ENCODE peak calls at places on chromosomes 12 and 14, in nine cellular contexts. One of them, this sample, is unnamed.

GRCh38 chr12:76623929-76624328 is 64.4 kb upstream of the OSBPL8 start:
- DNase-seq in ELR: peak
- DNase-seq in small intestine: peak
- DNase-seq in NCI-H774: no peak
- DNase-seq in lung: no peak
- DNase-seq in HuH-7: no peak
- DNase-seq in T follicular helper cell: no peak
- DNase-seq in SK-MEL-5: no peak
- DNase-seq in foreskin keratinocyte: peak
- DNase-seq in this sample: peak

GRCh38 chr14:76870146-76870545 is 43.9 kb downstream of the LRRC74A start:
- DNase-seq in ELR: peak
- DNase-seq in small intestine: no peak
- DNase-seq in NCI-H774: no peak
- DNase-seq in lung: no peak
- DNase-seq in HuH-7: peak
- DNase-seq in T follicular helper cell: no peak
- DNase-seq in SK-MEL-5: peak
- DNase-seq in foreskin keratinocyte: no peak
- DNase-seq in this sample: no peak

GRCh38 chr14:60724080-60724618 is at the start of gene SIX4:
- DNase-seq in ELR: peak
- DNase-seq in small intestine: peak
- DNase-seq in NCI-H774: peak
- DNase-seq in lung: peak
- DNase-seq in HuH-7: peak
- DNase-seq in T follicular helper cell: no peak
- DNase-seq in SK-MEL-5: peak
- DNase-seq in foreskin keratinocyte: peak
- DNase-seq in this sample: peak

GRCh38 chr12:10672231-10672868 is 1.5 kb downstream of the STYK1 start:
- DNase-seq in ELR: no peak
- DNase-seq in small intestine: peak
- DNase-seq in NCI-H774: peak
- DNase-seq in lung: no peak
- DNase-seq in HuH-7: no peak
- DNase-seq in T follicular helper cell: no peak
- DNase-seq in SK-MEL-5: no peak
- DNase-seq in foreskin keratinocyte: no peak
- DNase-seq in this sample: no peak

GRCh38 chr14:74491952-74492351 is 1.2 kb downstream of the NPC2 start:
- DNase-seq in ELR: peak
- DNase-seq in small intestine: peak
- DNase-seq in NCI-H774: no peak
- DNase-seq in lung: no peak
- DNase-seq in HuH-7: peak
- DNase-seq in T follicular helper cell: no peak
- DNase-seq in SK-MEL-5: peak
- DNase-seq in foreskin keratinocyte: no peak
- DNase-seq in this sample: no peak

GRCh38 chr14:72894323-72894622 is 372 bp upstream of the DPF3 start:
- DNase-seq in ELR: no peak
- DNase-seq in small intestine: no peak
- DNase-seq in NCI-H774: no peak
- DNase-seq in lung: no peak
- DNase-seq in HuH-7: no peak
- DNase-seq in T follicular helper cell: no peak
- DNase-seq in SK-MEL-5: no peak
- DNase-seq in foreskin keratinocyte: no peak
- DNase-seq in this sample: no peak

GRCh38 chr12:54616933-54617535 is 17.7 kb downstream of the LACRT start:
- DNase-seq in ELR: no peak
- DNase-seq in small intestine: no peak
- DNase-seq in NCI-H774: no peak
- DNase-seq in lung: no peak
- DNase-seq in HuH-7: no peak
- DNase-seq in T follicular helper cell: no peak
- DNase-seq in SK-MEL-5: no peak
- DNase-seq in foreskin keratinocyte: no peak
- DNase-seq in this sample: no peak

GRCh38 chr12:12449533-12450025 is 92.7 kb downstream of the BORCS5 start:
- DNase-seq in ELR: no peak
- DNase-seq in small intestine: peak
- DNase-seq in NCI-H774: peak
- DNase-seq in lung: peak
- DNase-seq in HuH-7: peak
- DNase-seq in T follicular helper cell: no peak
- DNase-seq in SK-MEL-5: no peak
- DNase-seq in foreskin keratinocyte: no peak
- DNase-seq in this sample: no peak

GRCh38 chr14:91363776-91364523 is 53.7 kb downstream of the CCDC88C start:
- DNase-seq in ELR: no peak
- DNase-seq in small intestine: no peak
- DNase-seq in NCI-H774: no peak
- DNase-seq in lung: no peak
- DNase-seq in HuH-7: no peak
- DNase-seq in T follicular helper cell: no peak
- DNase-seq in SK-MEL-5: no peak
- DNase-seq in foreskin keratinocyte: no peak
- DNase-seq in this sample: no peak

GRCh38 chr14:60250318-60251035 is 1.5 kb downstream of the PPM1A start:
- DNase-seq in ELR: peak
- DNase-seq in small intestine: peak
- DNase-seq in NCI-H774: no peak
- DNase-seq in lung: no peak
- DNase-seq in HuH-7: peak
- DNase-seq in T follicular helper cell: no peak
- DNase-seq in SK-MEL-5: peak
- DNase-seq in foreskin keratinocyte: no peak
- DNase-seq in this sample: peak

GRCh38 chr12:62738611-62739010 is 196.3 kb downstream of the PPM1H start:
- DNase-seq in ELR: no peak
- DNase-seq in small intestine: no peak
- DNase-seq in NCI-H774: no peak
- DNase-seq in lung: no peak
- DNase-seq in HuH-7: no peak
- DNase-seq in T follicular helper cell: no peak
- DNase-seq in SK-MEL-5: no peak
- DNase-seq in foreskin keratinocyte: no peak
- DNase-seq in this sample: no peak

GRCh38 chr12:107780298-107780697 is 5.8 kb downstream of the ASCL4 start:
- DNase-seq in ELR: no peak
- DNase-seq in small intestine: no peak
- DNase-seq in NCI-H774: no peak
- DNase-seq in lung: no peak
- DNase-seq in HuH-7: no peak
- DNase-seq in T follicular helper cell: no peak
- DNase-seq in SK-MEL-5: no peak
- DNase-seq in foreskin keratinocyte: no peak
- DNase-seq in this sample: no peak

GRCh38 chr12:116882742-116883141 is 1.5 kb upstream of the HRK start:
- DNase-seq in ELR: peak
- DNase-seq in small intestine: peak
- DNase-seq in NCI-H774: no peak
- DNase-seq in lung: no peak
- DNase-seq in HuH-7: no peak
- DNase-seq in T follicular helper cell: no peak
- DNase-seq in SK-MEL-5: peak
- DNase-seq in foreskin keratinocyte: peak
- DNase-seq in this sample: no peak

This sample was measured in astrocyte.